ENCODE peak calls at places on chromosomes 11 and 22, in four cellular contexts. F, T, K and I are unnamed samples.

GRCh38 chr22:50304528-50305392 is 2.7 kb downstream of the PLXNB2 start:
- DNase-seq in K (no peak), T (peak), F (no peak), I (peak)

GRCh38 chr11:100297516-100297915 is 389.6 kb upstream of the ARHGAP42 start:
- DNase-seq in F (no peak), T (no peak), K (peak), I (no peak)

GRCh38 chr11:122229611-122230386 is 113.8 kb upstream of the BLID start:
- DNase-seq in F (no peak), K (no peak), T (no peak), I (no peak)

GRCh38 chr22:31124290-31124689 is 1.5 kb downstream of the INPP5J start:
- DNase-seq in F (no peak), K (no peak), T (no peak), I (no peak)

GRCh38 chr11:8040921-8041285 is 40.1 kb upstream of the TUB start:
- DNase-seq in T (no peak), F (no peak), K (no peak), I (no peak)

GRCh38 chr11:107819361-107820014 is 39.1 kb downstream of the SLC35F2 start:
- DNase-seq in F (no peak), K (peak), T (no peak), I (no peak)

GRCh38 chr11:116506446-116506845 is 266.3 kb downstream of the BUD13 start:
- DNase-seq in F (no peak), T (no peak), K (no peak), I (no peak)

GRCh38 chr11:77401486-77402217 is 72.2 kb downstream of the PAK1 start:
- DNase-seq in K (no peak), F (no peak), T (no peak), I (no peak)

GRCh38 chr11:100942016-100942415 is 187.6 kb downstream of the PGR start:
- DNase-seq in K (peak), F (no peak), T (no peak), I (peak)

GRCh38 chr11:3994030-3994640 is 100.5 kb upstream of the RRM1 start:
- DNase-seq in F (no peak), T (no peak), K (no peak), I (no peak)

GRCh38 chr11:47912843-47913437 is 64.8 kb upstream of the NUP160 start:
- DNase-seq in T (no peak), K (no peak), F (no peak), I (no peak)

GRCh38 chr22:49325531-49326395 is 501.9 kb downstream of the BRD1 start:
- DNase-seq in T (no peak), K (no peak), F (no peak), I (no peak)

GRCh38 chr11:116925050-116925449 is 87.6 kb upstream of the APOA1 start:
- DNase-seq in T (no peak), F (no peak), K (no peak), I (peak)

GRCh38 chr11:70578371-70578770 is 180.0 kb downstream of the CTTN start:
- DNase-seq in F (no peak), K (no peak), T (no peak), I (no peak)

GRCh38 chr11:122650619-122651018 is 4.9 kb upstream of the UBASH3B start:
- DNase-seq in K (no peak), F (no peak), T (no peak), I (no peak)

GRCh38 chr22:28034760-28035401 is 115.8 kb upstream of the PITPNB start:
- DNase-seq in K (peak), T (no peak), F (no peak), I (peak)

GRCh38 chr11:2445107-2445947 is 519 bp downstream of the KCNQ1 start:
- DNase-seq in T (peak), F (no peak), K (no peak), I (no peak)

GRCh38 chr11:61524963-61525587 is 16.5 kb downstream of the LRRC10B start:
- DNase-seq in K (no peak), F (no peak), T (no peak), I (no peak)

GRCh38 chr22:43113516-43114251 is 3.1 kb downstream of the BIK start:
- DNase-seq in F (no peak), K (no peak), T (no peak), I (peak)

GRCh38 chr22:25839755-25840154 is 97.8 kb downstream of the MYO18B start:
- DNase-seq in T (no peak), F (no peak), K (no peak), I (no peak)

GRCh38 chr11:130464289-130464812 is 15.9 kb downstream of the ADAMTS15 start:
- DNase-seq in F (no peak), T (no peak), K (no peak), I (no peak)

GRCh38 chr11:11345099-11345498 is 8.0 kb downstream of the CSNK2A3 start:
- DNase-seq in T (no peak), F (no peak), K (no peak), I (no peak)

GRCh38 chr11:56292154-56292553 is at the start of gene OR8H1:
- DNase-seq in F (no peak), K (no peak), T (no peak), I (no peak)

GRCh38 chr11:95066721-95067041 is at the start of gene SRSF8:
- DNase-seq in F (no peak), K (no peak), T (no peak), I (no peak)

GRCh38 chr11:7548659-7549283 is 35.0 kb downstream of the PPFIBP2 start:
- DNase-seq in F (no peak), T (no peak), K (no peak), I (peak)

GRCh38 chr11:116986521-116987105 is 111.6 kb downstream of the SIK3 start:
- DNase-seq in F (peak), T (no peak), K (peak), I (no peak)

GRCh38 chr11:63670738-63671321 is 346 bp downstream of the ATL3 start:
- DNase-seq in F (no peak), K (no peak), T (peak), I (peak)

GRCh38 chr11:120563698-120564572 is 52.4 kb downstream of the GRIK4 start:
- DNase-seq in F (no peak), K (no peak), T (no peak), I (no peak)

GRCh38 chr11:28169816-28170215 is 61.6 kb downstream of the METTL15 start:
- DNase-seq in T (no peak), K (peak), F (no peak), I (no peak)

GRCh38 chr11:57499413-57499982 is 16.0 kb downstream of the SLC43A1 start:
- DNase-seq in K (peak), T (peak), F (peak), I (peak)

GRCh38 chr11:77199346-77199745 is 71.3 kb downstream of the MYO7A start:
- DNase-seq in K (no peak), T (peak), F (no peak), I (no peak)

GRCh38 chr22:40757071-40757470 is 62.1 kb downstream of the SLC25A17 start:
- DNase-seq in T (no peak), K (peak), F (no peak), I (no peak)

GRCh38 chr11:65766535-65766934 is 14.2 kb downstream of the AP5B1 start:
- DNase-seq in T (no peak), K (no peak), F (peak), I (no peak)

GRCh38 chr11:130831506-130832385 is 84.5 kb downstream of the SNX19 start:
- DNase-seq in F (no peak), K (no peak), T (no peak), I (no peak)

GRCh38 chr11:123020968-123021367 is 39.3 kb upstream of the BSX start:
- DNase-seq in K (peak), F (no peak), T (no peak), I (peak)

GRCh38 chr11:114179234-114179941 is 116.8 kb upstream of the NNMT start:
- DNase-seq in K (peak), T (peak), F (no peak), I (peak)

GRCh38 chr11:57325735-57326048 is 940 bp upstream of the TNKS1BP1 start:
- DNase-seq in F (no peak), K (no peak), T (peak), I (peak)

DNA sequence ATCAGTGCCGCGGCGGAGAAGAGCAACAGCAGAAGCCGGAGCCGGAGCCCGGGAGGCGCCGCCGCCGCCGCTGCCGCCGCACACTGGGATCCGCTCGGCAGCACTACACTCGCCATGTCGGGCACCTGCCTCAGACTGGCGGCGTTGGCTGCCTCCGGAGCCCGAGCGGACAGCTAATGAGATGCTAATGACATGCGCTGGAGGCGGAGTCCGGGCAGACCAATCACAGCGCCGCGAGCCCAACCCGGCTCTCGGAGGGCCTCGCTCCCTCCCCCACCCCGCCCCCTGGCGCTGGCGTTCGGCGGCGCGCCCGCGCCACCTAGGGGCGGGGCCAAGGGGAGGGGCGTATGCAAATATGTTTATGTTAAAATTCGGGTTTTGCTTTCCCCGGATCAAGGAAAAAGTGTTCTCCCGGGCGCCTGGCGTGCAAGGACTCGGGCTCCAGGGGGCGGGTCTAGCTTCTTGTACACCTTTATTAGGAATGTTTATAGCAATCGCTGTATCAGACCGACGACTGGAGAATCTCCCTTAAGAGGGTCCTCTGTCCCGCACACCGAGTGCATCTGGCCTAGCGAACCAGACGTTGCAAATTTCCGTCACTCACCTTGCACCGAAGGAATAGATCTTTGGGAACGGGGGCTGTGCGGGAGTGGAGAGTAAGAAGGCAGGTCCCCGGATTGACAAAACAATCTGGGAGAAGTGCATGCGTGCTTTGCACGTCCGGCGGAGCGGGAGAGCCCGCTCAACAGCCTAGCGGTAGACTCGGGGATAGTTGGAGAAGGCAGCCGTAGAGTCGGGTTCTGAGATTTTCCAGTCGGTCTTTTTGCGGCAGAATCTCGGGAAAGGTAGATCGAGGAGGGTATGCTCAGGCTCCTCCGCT is at the start of gene CADM1:
- DNase-seq in T (peak), K (peak), F (peak), I (peak)
- TF ChIP-seq CTCF in T (peak), K (peak), F (peak), I (peak)

DNA sequence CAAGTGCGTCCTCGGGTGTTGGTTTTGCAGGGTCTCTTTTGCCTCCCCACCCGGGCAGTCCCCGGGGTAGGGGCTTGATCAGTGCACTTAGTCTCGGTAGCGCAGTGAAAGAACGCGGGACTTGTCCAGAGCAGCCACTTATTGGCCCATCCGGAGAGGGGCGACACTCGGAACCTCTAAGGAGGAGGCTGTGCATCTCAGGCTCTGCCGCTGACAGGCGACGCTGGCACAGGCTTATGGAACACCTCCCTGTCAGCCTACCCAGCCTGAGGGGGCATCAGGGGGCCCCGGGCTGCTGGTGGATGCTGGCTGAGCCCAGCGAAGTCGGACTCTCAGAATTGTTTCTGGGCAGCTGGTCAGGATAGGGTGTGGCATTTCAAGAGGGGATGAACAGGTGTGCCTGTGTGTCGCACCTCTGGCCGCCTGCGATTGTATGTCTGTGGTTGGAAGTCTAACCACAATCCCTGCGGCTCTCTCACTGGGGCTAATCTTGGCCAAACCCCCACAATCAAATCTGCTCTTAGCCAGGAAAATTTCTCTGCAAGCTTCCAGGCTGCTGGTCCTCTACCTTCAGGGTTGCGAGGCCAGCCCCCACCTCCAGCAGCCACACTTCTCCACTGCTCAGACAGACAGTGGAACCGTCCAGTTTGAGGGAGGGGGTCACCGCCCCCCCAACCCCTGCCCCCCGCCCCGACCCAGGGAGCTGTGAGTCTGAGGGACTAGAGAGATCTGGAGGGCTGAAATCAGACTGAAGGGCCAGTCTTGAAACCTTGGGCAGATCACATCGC is 814 bp downstream of the ATG16L2 start:
- DNase-seq in F (no peak), K (peak), T (peak), I (peak)
- TF ChIP-seq CTCF in F (peak), K (no peak), T (no peak), I (no peak)

GRCh38 chr11:124152770-124153407 is 30.3 kb upstream of the OR10D3 start:
- DNase-seq in K (no peak), T (no peak), F (no peak), I (no peak)
- TF ChIP-seq CTCF in K (no peak), T (no peak), F (no peak), I (no peak)

DNA sequence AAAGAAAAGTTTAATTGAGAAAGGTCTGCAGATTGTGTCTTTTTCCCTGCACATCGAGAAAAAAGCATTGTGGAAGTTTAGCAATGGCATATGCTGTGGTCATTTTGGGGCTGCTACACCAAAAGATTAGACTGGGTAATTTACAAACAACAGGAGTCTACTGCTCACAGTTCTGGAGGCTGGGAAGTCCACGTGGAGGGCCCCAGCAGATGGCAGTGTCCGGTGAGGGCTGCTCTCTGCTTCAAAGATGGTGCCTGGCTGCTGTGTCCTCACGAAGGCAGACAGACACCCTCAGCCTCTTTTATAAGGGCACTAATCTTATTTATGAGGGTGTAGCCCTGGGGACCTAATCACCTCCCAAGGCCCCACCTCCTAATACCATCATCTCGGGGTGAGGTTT is 21.1 kb downstream of the PHF21B start:
- DNase-seq in K (no peak), F (no peak), T (no peak), I (no peak)
- TF ChIP-seq CTCF in K (peak), F (peak), T (no peak), I (no peak)

DNA sequence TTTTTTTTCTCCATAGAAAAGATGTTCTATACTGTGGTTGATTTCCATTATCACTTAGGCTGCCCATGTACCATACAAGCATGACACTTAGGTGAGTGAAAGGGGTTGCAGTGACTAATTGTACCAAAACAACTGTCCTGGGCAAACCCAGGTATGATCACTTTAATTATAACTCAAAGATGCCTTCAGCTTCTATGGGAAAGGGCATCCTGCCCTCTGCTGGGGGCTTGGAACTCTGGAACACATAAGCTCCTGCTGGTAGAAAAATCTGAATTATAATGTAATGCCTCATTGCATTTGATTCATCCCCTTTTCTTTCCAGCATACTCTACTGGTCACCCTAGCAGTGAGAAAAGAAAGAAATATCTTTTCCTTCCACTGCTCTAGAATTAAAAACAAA is 206.3 kb downstream of the DDX10 start:
- DNase-seq in T (no peak), K (peak), F (no peak), I (no peak)
- TF ChIP-seq CTCF in T (no peak), K (peak), F (peak), I (no peak)